ENCODE peak calls at places on chromosomes 4 and X, in ten cellular contexts. G, H, O, P, E, X, F, Y, Z and W are unnamed samples.

GRCh38 chr4:88158360-88159136 is at the start of gene ABCG2:
- DNase-seq in Z (peak), P (peak), E (no peak), O (no peak), Y (peak), H (no peak), F (peak), X (peak), G (peak), W (peak)

GRCh38 chr4:149045731-149046130 is 603.5 kb upstream of the NR3C2 start:
- DNase-seq in G (no peak), E (no peak), Z (no peak), P (no peak), Y (no peak), H (no peak), O (no peak), X (no peak), F (no peak), W (no peak)

GRCh38 chrX:36867143-36867542 is 141.0 kb upstream of the FAM47C start:
- DNase-seq in H (no peak), E (no peak), Y (no peak), F (peak), G (no peak), X (peak), O (no peak), Z (no peak), P (no peak), W (no peak)

GRCh38 chr4:183401473-183401872 is 43.0 kb upstream of the CDKN2AIP start:
- DNase-seq in H (no peak), G (no peak), O (no peak), X (no peak), E (no peak), P (no peak), Y (no peak), Z (no peak), F (peak), W (no peak)

GRCh38 chr4:87734936-87735335 is 64.4 kb upstream of the IBSP start:
- DNase-seq in E (no peak), Z (no peak), O (no peak), G (no peak), Y (no peak), H (no peak), X (no peak), F (peak), P (no peak), W (no peak)

GRCh38 chr4:24973471-24974251 is 57.1 kb downstream of the LGI2 start:
- DNase-seq in Z (peak), G (peak), F (peak), Y (no peak), P (peak), X (no peak), O (peak), H (no peak), E (peak), W (peak)

GRCh38 chr4:87081826-87082225 is 138.6 kb downstream of the KLHL8 start:
- DNase-seq in Z (no peak), P (no peak), O (no peak), E (no peak), H (no peak), Y (no peak), G (no peak), F (no peak), X (no peak), W (no peak)

GRCh38 chr4:90060039-90060438 is 67.2 kb upstream of the CCSER1 start:
- DNase-seq in F (no peak), E (no peak), H (no peak), O (no peak), Z (no peak), X (no peak), P (no peak), Y (no peak), G (no peak), W (no peak)

GRCh38 chr4:177802149-177802548 is 359.9 kb upstream of the AGA start:
- DNase-seq in O (no peak), Z (no peak), F (no peak), H (no peak), E (no peak), Y (no peak), G (no peak), P (no peak), X (no peak), W (no peak)

GRCh38 chr4:18366762-18367358 is 345.3 kb upstream of the LCORL start:
- DNase-seq in Y (no peak), H (no peak), P (no peak), G (no peak), X (peak), F (peak), Z (no peak), E (no peak), O (no peak), W (no peak)

GRCh38 chr4:79049840-79050520 is 110.7 kb upstream of the PAQR3 start:
- DNase-seq in O (no peak), X (peak), E (no peak), G (no peak), Y (no peak), F (no peak), H (no peak), P (no peak), Z (peak), W (no peak)

GRCh38 chr4:1567808-1568581 is 116.1 kb downstream of the FAM53A start:
- DNase-seq in P (no peak), F (no peak), G (peak), O (no peak), H (no peak), Z (peak), E (no peak), X (no peak), Y (no peak), W (peak)

GRCh38 chrX:46125139-46125538 is 420.1 kb downstream of the ZNF674 start:
- DNase-seq in Z (no peak), F (no peak), X (peak), O (no peak), G (no peak), Y (no peak), H (no peak), P (no peak), E (no peak), W (no peak)

GRCh38 chrX:38968817-38969216 is 167.6 kb downstream of the MID1IP1 start:
- DNase-seq in X (no peak), P (no peak), H (no peak), Z (no peak), G (no peak), Y (no peak), E (no peak), O (no peak), F (no peak), W (no peak)

GRCh38 chr4:3429651-3430050 is 12.1 kb upstream of the HGFAC start:
- DNase-seq in H (no peak), X (no peak), Z (no peak), E (no peak), F (no peak), P (no peak), Y (no peak), G (no peak), O (no peak), W (no peak)

GRCh38 chrX:110219920-110220319 is 98.0 kb downstream of the AMMECR1 start:
- DNase-seq in P (no peak), X (peak), Z (no peak), F (peak), O (no peak), E (no peak), Y (no peak), H (no peak), G (no peak), W (no peak)

GRCh38 chrX:24207826-24208225 is 58.3 kb downstream of the ZFX start:
- DNase-seq in X (peak), Z (no peak), P (no peak), E (no peak), Y (no peak), O (no peak), F (no peak), G (no peak), H (no peak), W (no peak)

GRCh38 chrX:8067754-8068469 is 103.2 kb downstream of the VCX2 start:
- DNase-seq in O (no peak), Z (no peak), H (no peak), F (peak), X (peak), E (no peak), P (no peak), G (no peak), Y (no peak), W (no peak)

GRCh38 chrX:43969504-43970501 is 3.4 kb downstream of the NDP start:
- DNase-seq in G (no peak), Y (no peak), H (no peak), P (no peak), E (no peak), F (no peak), O (no peak), X (peak), Z (peak), W (no peak)

GRCh38 chr4:55547461-55547770 is 707 bp upstream of the CLOCK start:
- DNase-seq in E (no peak), G (no peak), Y (no peak), P (no peak), O (no peak), F (no peak), X (peak), Z (peak), H (no peak), W (peak)

GRCh38 chr4:40292313-40292759 is 42.8 kb upstream of the CHRNA9 start:
- DNase-seq in H (no peak), F (peak), O (no peak), E (no peak), X (no peak), Z (no peak), G (no peak), P (no peak), Y (no peak), W (no peak)

GRCh38 chr4:46386570-46386969 is 3.4 kb downstream of the GABRA2 start:
- DNase-seq in G (no peak), Y (no peak), F (no peak), X (no peak), H (no peak), O (no peak), Z (no peak), E (no peak), P (peak), W (no peak)

GRCh38 chr4:86302242-86302641 is 57.6 kb downstream of the MAPK10 start:
- DNase-seq in Z (no peak), E (no peak), P (peak), Y (no peak), G (no peak), X (peak), H (no peak), O (no peak), F (peak), W (no peak)

GRCh38 chr4:53039741-53040458 is 177.8 kb downstream of the RASL11B start:
- DNase-seq in E (no peak), X (no peak), O (no peak), F (no peak), H (no peak), P (no peak), Z (no peak), Y (no peak), G (no peak), W (no peak)

GRCh38 chrX:120560405-120560841 is 339 bp downstream of the CUL4B start:
- DNase-seq in P (no peak), E (peak), Y (no peak), Z (peak), X (no peak), F (peak), O (peak), G (peak), H (peak), W (peak)

GRCh38 chr4:188697217-188697616 is 558.0 kb downstream of the TRIML1 start:
- DNase-seq in Z (no peak), Y (no peak), H (no peak), O (no peak), E (no peak), P (no peak), X (no peak), G (no peak), F (no peak), W (no peak)

GRCh38 chrX:45743081-45743533 is 542.4 kb upstream of the DIPK2B start:
- DNase-seq in P (peak), F (peak), O (no peak), E (no peak), G (no peak), X (peak), H (no peak), Y (no peak), Z (no peak), W (no peak)

GRCh38 chr4:74056858-74057562 is 18.5 kb upstream of the CXCL3 start:
- DNase-seq in X (peak), P (no peak), Y (no peak), O (no peak), Z (no peak), F (peak), E (peak), H (no peak), G (no peak), W (no peak)

GRCh38 chrX:8684201-8684600 is 47.7 kb downstream of the ANOS1 start:
- DNase-seq in Y (no peak), O (no peak), H (no peak), P (no peak), G (no peak), F (no peak), X (no peak), E (no peak), Z (no peak), W (no peak)

GRCh38 chr4:98778206-98778605 is 119.8 kb upstream of the TSPAN5 start:
- DNase-seq in O (no peak), P (no peak), X (peak), G (no peak), E (peak), Y (no peak), Z (no peak), F (peak), H (no peak), W (no peak)

DNA sequence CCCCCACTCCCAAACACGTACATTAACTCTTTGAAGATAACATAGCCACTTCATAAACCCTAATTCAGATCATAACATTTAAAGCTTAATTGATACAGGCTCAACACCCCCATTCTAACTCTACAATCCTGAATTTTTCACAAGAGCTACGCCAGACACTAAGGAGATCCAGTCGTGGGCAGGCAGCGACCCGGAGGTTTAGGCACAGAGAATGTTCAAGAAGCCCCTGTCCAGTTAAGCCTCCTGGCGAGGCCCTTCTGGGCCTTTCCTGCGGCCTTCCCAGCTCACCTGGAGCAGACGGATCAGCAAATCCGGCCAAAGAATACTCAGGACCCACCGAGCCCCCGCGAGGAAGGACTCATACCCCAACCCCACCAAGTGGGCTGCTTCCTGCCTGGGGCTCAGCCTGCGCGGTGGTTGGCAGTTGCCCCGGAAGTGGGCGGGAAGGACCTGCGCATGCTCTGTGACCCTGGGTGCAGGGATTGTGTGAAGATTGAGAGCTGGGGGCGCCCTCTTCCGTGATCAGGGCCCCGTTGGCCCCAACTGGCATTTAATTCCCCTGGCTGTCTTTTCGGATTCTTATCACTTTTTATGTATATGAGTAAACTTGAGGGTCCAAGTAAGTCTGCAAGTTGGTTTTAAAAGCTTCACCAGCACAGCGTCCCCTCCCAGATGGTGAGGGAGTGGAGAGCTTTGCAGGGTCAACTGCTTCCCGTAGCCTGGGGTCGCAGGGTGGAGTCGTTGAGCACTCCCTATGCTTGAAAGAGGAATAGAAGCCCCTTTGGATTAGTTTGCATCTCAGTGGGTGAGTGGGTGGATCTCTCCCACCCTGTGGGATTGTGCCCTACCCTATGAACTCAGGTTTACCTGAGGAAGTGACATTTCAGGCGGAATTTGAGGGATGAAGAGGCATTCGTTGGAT is at the start of gene TRIM61:
- DNase-seq in P (peak), X (no peak), Z (no peak), F (no peak), Y (peak), H (peak), G (peak), E (no peak), O (peak), W (no peak)
- TF ChIP-seq CTCF in P (no peak), X (no peak), Z (no peak), F (no peak), Y (no peak), H (no peak), G (no peak), E (no peak), O (no peak), W (no peak)

GRCh38 chrX:29090811-29091210 is 503.6 kb downstream of the IL1RAPL1 start:
- DNase-seq in G (no peak), Z (no peak), H (no peak), P (no peak), Y (no peak), E (no peak), O (no peak), F (no peak), X (peak), W (no peak)
- TF ChIP-seq CTCF in G (no peak), Z (no peak), H (no peak), P (peak), Y (no peak), E (no peak), O (no peak), F (no peak), X (peak), W (no peak)

DNA sequence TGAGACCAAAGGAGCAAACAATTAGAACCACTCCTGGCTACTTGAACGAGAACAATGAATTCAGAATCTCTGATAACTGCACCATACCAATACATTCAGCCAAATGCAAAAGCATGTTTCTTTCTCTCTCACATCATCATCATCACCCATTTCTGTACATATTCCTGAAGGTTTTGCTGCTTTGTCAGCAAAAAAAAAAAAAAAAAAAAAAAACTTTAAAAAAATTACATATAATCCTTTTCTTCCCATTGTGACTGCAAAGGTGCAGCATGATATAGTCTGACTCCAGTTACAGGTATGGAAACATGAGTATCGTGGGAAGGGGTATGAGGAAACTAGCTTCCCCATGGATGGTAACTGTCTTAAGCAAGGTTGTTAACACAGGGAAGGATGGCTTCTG is 35.6 kb downstream of the FBXW7 start:
- DNase-seq in X (no peak), P (no peak), O (no peak), Z (no peak), Y (no peak), G (no peak), H (no peak), E (no peak), F (no peak), W (no peak)
- TF ChIP-seq CTCF in X (no peak), P (no peak), O (no peak), Z (no peak), Y (no peak), G (no peak), H (no peak), E (no peak), F (no peak), W (no peak)

GRCh38 chr4:71729856-71730255 is 54.0 kb downstream of the GC start:
- DNase-seq in Y (no peak), O (no peak), H (no peak), Z (no peak), E (no peak), F (no peak), X (no peak), G (no peak), P (no peak), W (no peak)

GRCh38 chr4:71732066-71732465 is 51.8 kb downstream of the GC start:
- DNase-seq in O (no peak), Z (no peak), H (no peak), E (no peak), F (no peak), Y (no peak), G (no peak), P (no peak), X (peak), W (no peak)

DNA sequence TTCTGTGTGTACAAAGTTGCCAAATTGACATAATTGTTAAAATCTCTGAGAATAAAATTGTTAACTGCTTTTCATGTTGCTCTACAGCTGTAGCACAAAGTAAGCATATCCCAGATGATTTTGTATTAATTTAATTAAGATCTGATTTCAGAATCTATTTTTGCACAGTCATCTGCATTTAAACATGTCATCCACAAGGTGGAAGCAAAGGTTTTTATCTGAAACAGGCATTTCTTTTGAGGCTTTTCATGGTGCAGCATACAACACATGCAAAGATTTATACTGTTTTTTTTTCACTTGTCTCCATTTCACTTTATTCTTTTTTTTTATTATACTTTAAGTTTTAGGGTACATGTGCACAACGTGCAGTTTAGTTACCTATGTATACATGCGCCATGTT is 51.2 kb downstream of the GC start:
- DNase-seq in H (no peak), Z (no peak), O (no peak), P (no peak), X (peak), F (peak), Y (no peak), E (no peak), G (no peak), W (no peak)
- TF ChIP-seq CTCF in H (no peak), Z (no peak), O (peak), P (peak), X (peak), F (peak), Y (no peak), E (peak), G (peak), W (no peak)

GRCh38 chrX:11678174-11678573 is 12.5 kb upstream of the ARHGAP6 start:
- DNase-seq in Z (no peak), Y (no peak), H (no peak), G (no peak), E (no peak), X (no peak), O (peak), F (no peak), P (no peak), W (no peak)
- TF ChIP-seq CTCF in Z (no peak), Y (peak), H (no peak), G (no peak), E (peak), X (peak), O (peak), F (peak), P (peak), W (no peak)

GRCh38 chrX:132940727-132941162 is 17.7 kb downstream of the HS6ST2 start:
- DNase-seq in P (no peak), G (no peak), E (no peak), F (no peak), Z (no peak), Y (no peak), H (no peak), O (no peak), X (no peak), W (no peak)
- TF ChIP-seq CTCF in P (peak), G (no peak), E (no peak), F (no peak), Z (no peak), Y (no peak), H (no peak), O (no peak), X (peak), W (no peak)

GRCh38 chr4:7873881-7874280 is 65.8 kb downstream of the AFAP1 start:
- DNase-seq in E (no peak), H (no peak), Y (no peak), F (no peak), X (no peak), G (no peak), P (no peak), Z (no peak), O (no peak), W (no peak)

GRCh38 chr4:7877131-7877530 is 62.5 kb downstream of the AFAP1 start:
- DNase-seq in H (no peak), Z (no peak), G (no peak), O (no peak), P (no peak), Y (no peak), E (no peak), F (no peak), X (no peak), W (no peak)

GRCh38 chr4:7874838-7875237 is 64.8 kb downstream of the AFAP1 start:
- DNase-seq in Y (no peak), O (no peak), F (no peak), Z (no peak), H (no peak), G (no peak), X (no peak), E (no peak), P (no peak), W (no peak)

GRCh38 chr4:7878323-7878722 is 61.3 kb downstream of the AFAP1 start:
- DNase-seq in F (no peak), P (no peak), Y (no peak), O (no peak), G (no peak), X (no peak), Z (no peak), E (no peak), H (no peak), W (no peak)

GRCh38 chr4:7876096-7876993 is 63.3 kb downstream of the AFAP1 start:
- DNase-seq in G (no peak), H (no peak), X (peak), Y (no peak), Z (no peak), F (peak), O (no peak), E (no peak), P (peak), W (no peak)
- TF ChIP-seq CTCF in G (no peak), H (no peak), X (peak), Y (no peak), Z (no peak), F (peak), O (peak), E (peak), P (peak), W (no peak)